ENCODE peak calls at places on chromosomes 7 and 10, in four cellular contexts. One of them, this sample, is unnamed.

GRCh38 chr7:27723086-27723485 is 16.9 kb upstream of the TAX1BP1 start:
- DNase-seq in HepG2: no peak
- DNase-seq in GM12878: no peak
- DNase-seq in K562: no peak
- DNase-seq in this sample: no peak

GRCh38 chr10:59561397-59562121 is 148.1 kb downstream of the SLC16A9 start:
- DNase-seq in HepG2: no peak
- DNase-seq in GM12878: no peak
- DNase-seq in K562: no peak
- DNase-seq in this sample: no peak

GRCh38 chr7:44761207-44762161 is 12.8 kb downstream of the ZMIZ2 start:
- DNase-seq in HepG2: no peak
- DNase-seq in GM12878: no peak
- DNase-seq in K562: peak; percentile 94
- DNase-seq in this sample: no peak

GRCh38 chr10:12729885-12730284 is 271.6 kb downstream of the CCDC3 start:
- DNase-seq in HepG2: no peak
- DNase-seq in GM12878: no peak
- DNase-seq in K562: peak; percentile 43
- DNase-seq in this sample: peak; percentile 49

GRCh38 chr7:44278451-44279161 is 46.8 kb downstream of the CAMK2B start:
- DNase-seq in HepG2: no peak
- DNase-seq in GM12878: no peak
- DNase-seq in K562: no peak
- DNase-seq in this sample: no peak

GRCh38 chr10:964321-964987 is 23.8 kb upstream of the GTPBP4 start:
- DNase-seq in HepG2: no peak
- DNase-seq in GM12878: no peak
- DNase-seq in K562: no peak
- DNase-seq in this sample: no peak

GRCh38 chr10:122454603-122455080 is at the start of gene ARMS2:
- DNase-seq in HepG2: no peak
- DNase-seq in GM12878: no peak
- DNase-seq in K562: no peak
- DNase-seq in this sample: no peak

GRCh38 chr10:119305860-119306513 is 98.6 kb downstream of the GRK5 start:
- DNase-seq in HepG2: no peak
- DNase-seq in GM12878: peak; percentile 81
- DNase-seq in K562: peak; percentile 83
- DNase-seq in this sample: no peak

GRCh38 chr10:88152720-88153119 is 289.3 kb downstream of the PTEN start:
- DNase-seq in HepG2: no peak
- DNase-seq in GM12878: peak; percentile 40
- DNase-seq in K562: no peak
- DNase-seq in this sample: no peak

GRCh38 chr10:133277993-133278576 is 1.4 kb upstream of the ADAM8 start:
- DNase-seq in HepG2: peak; percentile 72
- DNase-seq in GM12878: no peak
- DNase-seq in K562: no peak
- DNase-seq in this sample: no peak

GRCh38 chr7:39614299-39614698 is 9.1 kb upstream of the RALA start:
- DNase-seq in HepG2: no peak
- DNase-seq in GM12878: no peak
- DNase-seq in K562: peak; percentile 34
- DNase-seq in this sample: no peak

GRCh38 chr10:4353964-4354363 is 472.0 kb upstream of the AKR1E2 start:
- DNase-seq in HepG2: no peak
- DNase-seq in GM12878: no peak
- DNase-seq in K562: no peak
- DNase-seq in this sample: no peak

GRCh38 chr10:4354382-4354812 is 471.6 kb upstream of the AKR1E2 start:
- DNase-seq in HepG2: no peak
- DNase-seq in GM12878: no peak
- DNase-seq in K562: no peak
- DNase-seq in this sample: peak; percentile 19

GRCh38 chr10:4353059-4353655 is 472.9 kb upstream of the AKR1E2 start:
- DNase-seq in HepG2: no peak
- DNase-seq in GM12878: no peak
- DNase-seq in K562: no peak
- DNase-seq in this sample: no peak

GRCh38 chr10:4352566-4352961 is 473.4 kb upstream of the AKR1E2 start:
- DNase-seq in HepG2: no peak
- DNase-seq in GM12878: no peak
- DNase-seq in K562: no peak
- DNase-seq in this sample: no peak

GRCh38 chr10:4351723-4352565 is 474.1 kb upstream of the AKR1E2 start:
- DNase-seq in HepG2: no peak
- DNase-seq in GM12878: no peak
- DNase-seq in K562: no peak
- DNase-seq in this sample: no peak
- TF ChIP-seq TARDBP in HepG2: no peak
- TF ChIP-seq TARDBP in GM12878: no peak
- TF ChIP-seq TARDBP in K562: no peak
- TF ChIP-seq TARDBP in this sample: no peak

GRCh38 chr10:130480491-130480890 is 344.3 kb downstream of the GLRX3 start:
- DNase-seq in HepG2: no peak
- DNase-seq in GM12878: no peak
- DNase-seq in K562: no peak
- DNase-seq in this sample: no peak
- TF ChIP-seq BHLHE40 in HepG2: no peak
- TF ChIP-seq BHLHE40 in GM12878: no peak
- TF ChIP-seq BHLHE40 in K562: no peak
- TF ChIP-seq BHLHE40 in this sample: no peak

DNA sequence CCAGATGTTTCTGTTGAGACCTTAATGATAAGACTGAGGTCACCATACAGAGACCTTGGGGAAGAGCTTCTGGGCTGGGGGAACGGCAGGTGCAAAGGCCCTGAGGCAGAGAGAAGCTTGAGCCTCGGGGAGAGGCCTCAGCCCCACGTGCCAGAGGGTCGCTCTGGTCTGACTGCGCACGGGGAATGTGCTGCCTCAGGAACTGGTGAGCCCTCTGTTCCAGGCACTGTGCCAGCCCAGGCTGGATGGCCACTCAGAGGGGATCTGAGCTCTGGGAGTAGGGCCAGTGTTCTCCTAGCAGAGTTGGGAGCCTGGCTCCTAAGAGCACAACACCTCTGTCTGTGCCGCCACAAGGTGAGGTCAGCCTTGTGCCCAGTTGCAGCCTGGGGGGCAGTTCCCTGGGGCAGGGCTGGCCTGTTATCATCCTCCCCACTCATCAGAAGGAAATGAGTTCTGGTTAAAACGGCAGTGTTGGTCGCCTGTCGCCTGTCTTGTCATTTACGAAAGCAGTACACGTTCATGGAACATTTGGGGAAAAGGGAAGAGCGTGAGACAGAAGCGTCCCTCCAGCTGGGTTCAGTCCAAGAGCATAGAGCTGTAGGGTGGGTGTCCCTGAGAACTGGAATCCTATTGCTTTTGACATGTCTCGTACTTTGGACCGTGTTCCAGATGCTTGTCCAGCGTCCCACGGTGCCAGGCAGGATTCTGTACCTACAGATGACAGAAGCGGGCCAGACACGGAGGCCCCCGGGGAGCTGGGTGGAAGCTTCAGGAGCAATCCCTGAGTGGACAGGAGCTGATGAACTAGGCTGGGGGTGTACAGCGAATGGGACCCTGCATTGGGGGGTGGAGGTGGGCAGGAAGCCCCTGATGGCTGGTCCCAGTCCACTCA is 4.3 kb downstream of the TTYH3 start:
- DNase-seq in HepG2: peak; percentile 78
- DNase-seq in GM12878: no peak
- DNase-seq in K562: no peak
- DNase-seq in this sample: no peak
- TF ChIP-seq FOXM1 in HepG2: no peak
- TF ChIP-seq FOXM1 in GM12878: no peak
- TF ChIP-seq FOXM1 in K562: no peak
- TF ChIP-seq FOXM1 in this sample: no peak

GRCh38 chr10:7475954-7476353 is 65.1 kb upstream of the SFMBT2 start:
- DNase-seq in HepG2: no peak
- DNase-seq in GM12878: no peak
- DNase-seq in K562: no peak
- DNase-seq in this sample: no peak
- TF ChIP-seq TARDBP in HepG2: no peak
- TF ChIP-seq TARDBP in GM12878: no peak
- TF ChIP-seq TARDBP in K562: no peak
- TF ChIP-seq TARDBP in this sample: no peak

GRCh38 chr7:83072576-83073517 is 89.8 kb downstream of the PCLO start:
- DNase-seq in HepG2: no peak
- DNase-seq in GM12878: no peak
- DNase-seq in K562: no peak
- DNase-seq in this sample: no peak
- TF ChIP-seq BHLHE40 in HepG2: no peak
- TF ChIP-seq BHLHE40 in GM12878: no peak
- TF ChIP-seq BHLHE40 in K562: no peak
- TF ChIP-seq BHLHE40 in this sample: no peak

DNA sequence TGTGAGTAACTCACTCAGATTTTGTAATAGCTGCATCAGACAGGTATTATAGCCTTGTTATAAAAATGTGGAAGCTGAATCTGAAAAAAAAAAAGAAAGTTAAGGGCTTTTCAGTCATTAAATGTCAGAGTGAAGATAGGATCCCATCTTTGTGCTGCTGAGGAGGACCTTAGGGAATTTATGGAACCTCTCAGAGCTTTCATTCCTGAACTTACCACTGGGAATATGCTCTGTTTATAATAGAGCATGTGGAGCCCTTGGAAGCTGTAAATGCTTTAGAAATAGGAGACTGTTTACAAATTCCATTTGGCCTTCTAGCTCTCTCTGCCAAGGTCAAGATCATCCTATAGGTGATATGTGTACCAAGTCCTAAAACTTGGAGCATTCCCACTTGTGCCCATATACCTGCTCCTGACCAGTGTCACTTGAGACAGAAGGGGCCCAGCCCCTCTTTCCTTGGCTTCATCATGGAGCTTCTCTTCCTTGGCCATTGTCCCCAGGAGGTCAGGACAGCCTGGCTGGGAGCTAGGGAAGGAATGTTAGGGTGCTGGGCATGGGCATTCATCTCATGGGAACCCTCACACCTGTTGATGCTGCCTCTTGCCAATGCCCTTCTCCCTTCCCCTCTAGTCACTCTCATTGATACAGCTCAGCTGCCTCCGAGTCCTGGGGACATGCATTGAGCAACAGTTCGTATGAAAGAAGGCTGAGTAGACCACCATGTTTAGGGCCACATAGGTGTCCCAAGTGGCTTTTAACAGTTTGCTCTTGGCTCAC is 105.3 kb downstream of the LRRC18 start:
- DNase-seq in HepG2: no peak
- DNase-seq in GM12878: no peak
- DNase-seq in K562: no peak
- DNase-seq in this sample: no peak
- TF ChIP-seq FOXM1 in HepG2: no peak
- TF ChIP-seq FOXM1 in GM12878: no peak
- TF ChIP-seq FOXM1 in K562: no peak
- TF ChIP-seq FOXM1 in this sample: no peak

GRCh38 chr7:32586291-32587221 is 91.3 kb downstream of the AVL9 start:
- DNase-seq in HepG2: no peak
- DNase-seq in GM12878: no peak
- DNase-seq in K562: peak; percentile 47
- DNase-seq in this sample: no peak

GRCh38 chr7:32591938-32592337 is 96.6 kb downstream of the AVL9 start:
- DNase-seq in HepG2: no peak
- DNase-seq in GM12878: no peak
- DNase-seq in K562: no peak
- DNase-seq in this sample: no peak

GRCh38 chr7:32588657-32589056 is 93.4 kb downstream of the AVL9 start:
- DNase-seq in HepG2: peak; percentile 36
- DNase-seq in GM12878: no peak
- DNase-seq in K562: peak; percentile 22
- DNase-seq in this sample: no peak

GRCh38 chr7:32583791-32584190 is 88.5 kb downstream of the AVL9 start:
- DNase-seq in HepG2: no peak
- DNase-seq in GM12878: no peak
- DNase-seq in K562: no peak
- DNase-seq in this sample: no peak

DNA sequence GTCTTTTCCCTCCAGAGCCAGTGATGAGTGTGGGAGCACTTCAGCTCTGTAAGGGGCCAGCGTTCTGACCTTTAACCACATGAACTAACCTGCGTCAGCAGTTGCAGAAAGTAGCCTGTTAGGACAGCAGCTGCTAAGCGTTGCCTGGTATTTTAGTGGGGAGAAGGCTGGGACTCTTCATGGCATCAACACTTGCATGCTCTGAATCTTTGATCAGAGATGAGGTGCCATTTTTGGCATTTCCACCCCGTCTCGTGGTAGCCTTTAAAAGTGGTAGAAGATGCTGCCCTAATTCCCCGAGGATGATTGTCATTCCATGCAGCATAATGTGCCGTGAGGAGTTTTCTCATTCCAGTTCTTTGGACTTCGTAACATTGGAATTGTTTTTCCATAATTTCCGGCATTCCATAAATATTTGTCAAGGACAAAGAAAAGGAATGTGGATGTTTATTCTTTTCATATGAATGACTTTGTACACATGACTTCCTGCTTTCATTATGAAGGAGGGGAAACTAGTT is 92.2 kb downstream of the AVL9 start:
- DNase-seq in HepG2: peak; percentile 76
- DNase-seq in GM12878: no peak
- DNase-seq in K562: peak; percentile 35
- DNase-seq in this sample: no peak
- TF ChIP-seq TARDBP in HepG2: no peak
- TF ChIP-seq TARDBP in GM12878: no peak
- TF ChIP-seq TARDBP in K562: no peak
- TF ChIP-seq TARDBP in this sample: no peak

This sample was measured in HEK293T.